ENCODE peak calls at places on chromosomes 5 and 9, in four cellular contexts. E is retinal pigment epithelial cell, Q is AG09319, P is OCI-LY7. F is an unnamed sample.

GRCh38 chr9:98742325-98743280 is 33.9 kb upstream of the GABBR2 start:
- DNase-seq in E (no peak), Q (no peak), P (no peak), F (no peak)

GRCh38 chr9:97527626-97528528 is 26.4 kb downstream of the TMOD1 start:
- DNase-seq in E (no peak), Q (no peak), P (no peak), F (no peak)

GRCh38 chr5:56367752-56368151 is 134.6 kb upstream of the ANKRD55 start:
- DNase-seq in E (no peak), Q (no peak), P (no peak), F (no peak)

GRCh38 chr9:73180373-73180772 is 28.7 kb downstream of the ANXA1 start:
- DNase-seq in E (no peak), Q (peak), P (no peak), F (no peak)

GRCh38 chr9:134653259-134654009 is 11.8 kb downstream of the COL5A1 start:
- DNase-seq in E (no peak), Q (no peak), P (no peak), F (no peak)

GRCh38 chr5:137078171-137078665 is 420.9 kb downstream of the SPOCK1 start:
- DNase-seq in E (no peak), Q (no peak), P (no peak), F (no peak)

GRCh38 chr5:38329132-38329715 is 70.9 kb downstream of the EGFLAM start:
- DNase-seq in E (no peak), Q (no peak), P (no peak), F (no peak)

GRCh38 chr5:139565411-139566305 is 4.5 kb downstream of the UBE2D2 start:
- DNase-seq in E (no peak), Q (peak), P (peak), F (peak)

GRCh38 chr5:33146916-33147315 is 293.8 kb upstream of the TARS1 start:
- DNase-seq in E (no peak), Q (no peak), P (no peak), F (no peak)

GRCh38 chr9:73011346-73011745 is 58.5 kb upstream of the ALDH1A1 start:
- DNase-seq in E (no peak), Q (peak), P (no peak), F (no peak)

GRCh38 chr5:172193872-172194271 is at the start of gene EFCAB9:
- DNase-seq in E (no peak), Q (no peak), P (no peak), F (no peak)

GRCh38 chr9:123678038-123678877 is 251.7 kb downstream of the DENND1A start:
- DNase-seq in E (no peak), Q (no peak), P (peak), F (no peak)

GRCh38 chr5:126732716-126733115 is 44.2 kb upstream of the LMNB1 start:
- DNase-seq in E (peak), Q (no peak), P (no peak), F (no peak)

GRCh38 chr5:69007726-69008368 is 86.0 kb upstream of the SLC30A5 start:
- DNase-seq in E (no peak), Q (peak), P (peak), F (peak)

GRCh38 chr9:93582115-93582514 is 5.7 kb downstream of the PHF2 start:
- DNase-seq in E (no peak), Q (no peak), P (no peak), F (no peak)

GRCh38 chr9:77291714-77292113 is 114.4 kb downstream of the VPS13A start:
- DNase-seq in E (peak), Q (no peak), P (peak), F (no peak)

GRCh38 chr5:1399737-1400136 is 45.5 kb downstream of the SLC6A3 start:
- DNase-seq in E (no peak), Q (no peak), P (no peak), F (no peak)

DNA sequence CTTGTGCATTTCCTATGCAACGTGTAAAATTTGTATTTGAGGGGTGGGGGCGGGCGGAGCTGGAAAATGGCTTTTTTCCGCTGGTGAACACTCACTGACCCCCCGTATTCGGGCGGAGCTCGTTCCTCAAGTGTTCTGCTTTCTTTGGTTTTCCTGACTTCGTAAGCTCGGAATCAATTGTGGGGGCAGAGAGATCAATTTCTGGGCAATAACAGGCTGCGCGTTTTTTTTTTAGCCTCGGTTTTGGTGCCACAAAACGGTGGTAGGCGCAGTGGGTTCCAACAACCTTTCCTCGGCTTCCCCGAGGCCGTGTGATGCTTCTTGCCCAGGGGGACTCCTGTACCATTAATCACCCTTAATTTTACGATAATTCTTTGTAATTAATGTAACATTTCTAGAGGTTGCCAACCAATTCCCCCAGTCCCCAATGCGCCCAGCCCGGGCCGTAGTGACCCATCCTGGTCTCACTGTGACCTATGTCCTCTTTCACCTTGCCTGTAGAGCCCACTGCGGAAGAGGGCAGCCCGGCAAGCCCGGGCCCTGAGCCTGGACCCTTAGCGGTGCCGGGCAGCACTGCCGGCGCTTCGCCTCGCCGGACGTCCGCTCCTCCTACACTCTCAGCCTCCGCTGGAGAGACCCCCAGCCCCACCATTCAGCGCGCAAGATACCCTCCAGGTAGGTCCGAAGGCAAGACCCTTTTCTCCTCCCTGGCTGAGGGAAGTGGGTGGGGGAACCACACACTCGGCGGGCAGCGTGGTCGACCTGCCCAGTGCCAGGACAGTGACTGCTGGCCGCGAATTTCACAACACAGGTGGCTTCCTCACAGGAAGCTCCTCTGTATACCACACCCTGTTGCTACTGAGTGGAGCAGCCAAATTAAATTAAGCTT is 3.7 kb downstream of the NR4A3 start:
- DNase-seq in E (no peak), Q (no peak), P (no peak), F (no peak)
- TF ChIP-seq CTCF in E (no peak), Q (no peak), P (no peak), F (no peak)

GRCh38 chr5:16551628-16552027 is 65.2 kb downstream of the RETREG1 start:
- DNase-seq in E (no peak), Q (no peak), P (no peak), F (no peak)

GRCh38 chr5:16549491-16550233 is 67.1 kb downstream of the RETREG1 start:
- DNase-seq in E (no peak), Q (no peak), P (no peak), F (no peak)

GRCh38 chr5:16554110-16554509 is 62.7 kb downstream of the RETREG1 start:
- DNase-seq in E (no peak), Q (no peak), P (no peak), F (no peak)

GRCh38 chr5:16550316-16550952 is 66.4 kb downstream of the RETREG1 start:
- DNase-seq in E (no peak), Q (no peak), P (peak), F (peak)

DNA sequence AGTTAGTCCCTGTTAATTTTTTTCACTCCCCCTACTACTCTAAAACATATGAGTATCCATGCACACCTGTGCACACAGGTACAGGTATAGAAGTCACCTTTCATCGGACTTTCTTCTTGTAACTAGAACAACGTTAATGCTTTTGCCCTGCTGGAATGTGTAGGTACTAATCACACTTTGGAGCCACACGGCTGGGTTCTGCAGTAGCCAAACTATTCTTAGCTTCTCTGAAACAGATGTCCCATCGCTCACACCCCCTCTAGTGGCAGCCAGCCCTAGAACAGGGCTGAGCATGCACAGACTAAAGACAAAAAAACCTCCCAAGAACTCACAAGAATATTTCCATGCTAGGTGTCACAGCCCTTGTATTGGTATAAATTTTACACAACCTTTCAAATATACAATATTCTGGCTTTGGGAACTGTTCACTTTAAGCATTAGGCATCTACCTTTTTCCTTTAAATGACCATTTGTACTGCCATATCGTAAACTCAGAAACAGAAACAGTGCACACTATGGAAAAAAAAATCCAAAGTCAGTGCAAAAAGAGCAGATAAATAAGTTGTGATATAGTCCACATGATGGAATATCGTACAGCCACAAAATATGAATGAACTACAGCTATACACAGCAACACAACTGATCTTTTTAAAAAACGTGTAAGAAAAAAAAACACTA is 64.0 kb downstream of the RETREG1 start:
- DNase-seq in E (no peak), Q (no peak), P (peak), F (peak)
- TF ChIP-seq CTCF in E (peak), Q (peak), P (peak), F (peak)

GRCh38 chr5:179762079-179762780 is 29.6 kb downstream of the MAML1 start:
- DNase-seq in E (no peak), Q (peak), P (peak), F (peak)

GRCh38 chr5:179762781-179763176 is 30.2 kb downstream of the MAML1 start:
- DNase-seq in E (no peak), Q (peak), P (no peak), F (no peak)

GRCh38 chr5:179765400-179765799 is 28.4 kb upstream of the LTC4S start:
- DNase-seq in E (peak), Q (peak), P (no peak), F (no peak)

GRCh38 chr5:179766021-179766725 is 27.6 kb upstream of the LTC4S start:
- DNase-seq in E (peak), Q (no peak), P (no peak), F (no peak)

GRCh38 chr5:179763215-179763945 is 30.4 kb upstream of the LTC4S start:
- DNase-seq in E (peak), Q (peak), P (peak), F (peak)
- TF ChIP-seq CTCF in E (peak), Q (peak), P (peak), F (peak)

DNA sequence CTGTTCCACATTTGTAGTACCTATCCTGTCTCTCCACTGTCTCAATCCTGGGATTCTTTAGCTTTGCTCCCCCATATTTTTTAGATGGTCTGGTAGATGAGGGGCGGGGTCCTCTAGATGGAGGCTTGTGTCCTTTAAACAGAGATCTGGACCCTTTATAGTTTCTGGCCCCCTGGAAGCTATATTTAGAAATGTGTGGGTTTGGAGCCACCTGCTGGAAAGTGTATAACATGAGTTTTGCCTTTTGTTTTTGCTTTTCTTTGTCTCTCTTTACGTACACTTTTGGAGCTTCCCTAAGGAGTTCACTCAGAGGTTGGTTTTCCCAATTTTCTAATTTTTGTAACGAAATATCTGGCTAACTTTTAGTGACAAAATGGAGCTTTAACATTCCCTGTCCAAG is 110.7 kb downstream of the CFAP95 start:
- DNase-seq in E (no peak), Q (no peak), P (no peak), F (no peak)
- TF ChIP-seq CTCF in E (peak), Q (peak), P (peak), F (no peak)

DNA sequence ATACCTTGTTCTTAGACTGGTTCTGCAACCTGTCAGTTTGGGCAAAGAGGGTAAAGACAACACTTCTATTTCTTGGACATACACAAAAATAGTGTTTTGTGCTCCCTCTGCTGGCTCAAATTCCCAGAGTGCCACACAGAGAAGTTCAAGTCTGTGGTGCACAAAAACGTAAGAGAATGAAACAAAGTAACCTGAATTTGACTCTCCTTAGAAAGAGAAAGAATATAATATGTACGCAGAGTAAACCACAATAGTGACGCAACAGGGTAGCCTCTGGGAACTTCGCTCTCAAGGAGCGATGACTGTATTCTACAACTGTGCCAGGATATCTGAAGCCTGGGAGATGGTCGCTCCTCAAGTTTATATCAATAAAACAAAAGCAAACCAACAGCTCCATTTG is 18.5 kb downstream of the DDX31 start:
- DNase-seq in E (no peak), Q (peak), P (peak), F (peak)
- TF ChIP-seq CTCF in E (peak), Q (peak), P (peak), F (no peak)

DNA sequence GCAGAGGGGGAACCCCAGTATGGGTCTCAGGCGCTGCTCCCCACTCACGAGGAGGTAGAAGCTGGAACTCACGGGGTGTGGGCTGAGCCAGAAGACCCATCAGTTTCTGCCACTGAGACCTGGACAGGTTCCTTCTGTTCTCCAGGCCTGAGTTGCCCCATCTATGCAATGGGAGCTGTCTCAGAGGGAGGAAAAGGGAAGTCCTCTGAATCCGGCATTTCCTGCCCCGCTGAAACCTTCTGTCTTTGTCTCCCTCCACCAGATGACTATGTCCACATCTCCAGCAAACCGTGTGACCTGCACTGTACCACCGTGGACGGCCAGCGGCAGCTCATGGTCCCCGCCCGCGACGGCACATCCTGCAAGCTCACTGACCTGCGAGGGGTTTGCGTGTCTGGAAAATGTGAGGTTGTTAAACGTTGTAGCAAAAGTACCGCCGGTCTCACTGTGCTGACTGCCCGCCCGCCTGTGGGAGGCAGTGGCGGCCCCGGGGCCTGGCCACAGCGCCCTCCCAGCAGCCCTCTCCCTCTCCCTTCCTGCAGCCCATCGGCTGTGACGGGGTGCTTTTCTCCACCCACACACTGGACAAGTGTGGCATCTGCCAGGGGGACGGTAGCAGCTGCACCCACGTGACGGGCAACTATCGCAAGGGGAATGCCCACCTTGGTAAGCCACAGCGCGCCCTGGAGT is 6.0 kb downstream of the ADAMTSL2 start:
- DNase-seq in E (no peak), Q (no peak), P (peak), F (no peak)
- TF ChIP-seq CTCF in E (no peak), Q (no peak), P (peak), F (no peak)

DNA sequence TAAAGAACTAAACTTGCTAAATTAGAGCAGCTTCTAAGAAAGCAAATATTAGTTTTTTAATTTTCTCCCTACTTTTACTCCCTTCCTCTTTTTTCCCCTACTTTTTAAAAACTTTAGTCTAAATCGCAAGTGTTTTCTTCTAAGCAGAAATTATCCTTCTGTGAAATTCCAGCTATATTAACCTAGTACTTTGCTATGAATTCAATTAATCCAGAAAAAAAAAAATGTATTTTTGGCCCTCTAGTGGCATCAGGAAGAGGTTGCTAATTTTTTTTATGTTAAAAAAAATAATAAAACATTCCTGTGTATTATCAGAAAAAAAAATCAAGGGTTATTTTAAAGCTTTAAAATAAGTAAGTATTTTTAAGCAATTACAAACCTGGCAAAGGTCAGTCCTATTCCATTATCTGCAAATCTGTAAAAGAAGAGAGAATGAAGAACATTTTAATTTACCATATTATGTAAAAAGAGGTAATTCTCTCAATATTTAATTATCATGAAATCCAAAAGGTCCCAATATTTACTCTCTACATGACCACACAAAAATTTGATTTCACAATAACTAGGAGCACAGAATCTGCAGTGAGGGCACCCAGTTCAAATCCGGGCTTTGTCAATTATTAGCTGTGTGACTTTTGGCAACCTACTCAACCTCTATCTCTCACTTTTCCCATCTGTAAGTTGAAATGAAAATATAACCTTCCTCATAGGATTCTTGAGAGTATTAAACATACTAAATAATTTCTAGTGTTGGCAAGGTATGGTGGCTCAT is 52.0 kb downstream of the CEMIP2 start:
- DNase-seq in E (no peak), Q (no peak), P (no peak), F (no peak)
- TF ChIP-seq CTCF in E (peak), Q (peak), P (peak), F (peak)

GRCh38 chr9:107650321-107650720 is 160.8 kb upstream of the KLF4 start:
- DNase-seq in E (no peak), Q (no peak), P (no peak), F (no peak)
- TF ChIP-seq CTCF in E (no peak), Q (no peak), P (no peak), F (no peak)

GRCh38 chr5:154118832-154119442 is 71.6 kb upstream of the GALNT10 start:
- DNase-seq in E (peak), Q (no peak), P (peak), F (no peak)
- TF ChIP-seq CTCF in E (peak), Q (no peak), P (peak), F (no peak)